ENCODE peak calls at places on chromosomes 1 and 21, in five cellular contexts. K is mucosa of descending colon, F is GM03348, S is NCI-H1092, R is suprapubic skin. T is an unnamed sample.

GRCh38 chr1:54053745-54054437 is 483 bp downstream of the TCEANC2 start:
- DNase-seq in K (no peak), F (peak; percentile 40), S (no peak), R (no peak), T (no peak)

GRCh38 chr1:4584471-4584870 is 69.9 kb upstream of the AJAP1 start:
- DNase-seq in K (no peak), F (no peak), S (no peak), R (no peak), T (no peak)

GRCh38 chr1:91537281-91538069 is 36.8 kb downstream of the CDC7 start:
- DNase-seq in K (no peak), F (peak; percentile 84), S (no peak), R (no peak), T (no peak)

GRCh38 chr1:202105571-202106339 is 17.0 kb upstream of the GPR37L1 start:
- DNase-seq in K (peak; percentile 93), F (peak; percentile 49), S (peak; percentile 53), R (no peak), T (no peak)

GRCh38 chr1:205971082-205971481 is 27.8 kb upstream of the SLC26A9 start:
- DNase-seq in K (no peak), F (no peak), S (no peak), R (peak; percentile 10), T (no peak)

GRCh38 chr1:15323351-15323988 is 76.4 kb downstream of the FHAD1 start:
- DNase-seq in K (peak; percentile 74), F (peak; percentile 87), S (peak; percentile 67), R (peak; percentile 85), T (no peak)

GRCh38 chr1:165248969-165249571 is 107.4 kb downstream of the LMX1A start:
- DNase-seq in K (no peak), F (no peak), S (no peak), R (no peak), T (no peak)

GRCh38 chr1:44239337-44239960 is 26.2 kb downstream of the DMAP1 start:
- DNase-seq in K (no peak), F (peak; percentile 53), S (no peak), R (no peak), T (no peak)

GRCh38 chr1:87814573-87814972 is 485.9 kb downstream of the LMO4 start:
- DNase-seq in K (no peak), F (peak; percentile 56), S (no peak), R (no peak), T (no peak)

GRCh38 chr1:67126111-67126746 is 8.5 kb downstream of the C1orf141 start:
- DNase-seq in K (no peak), F (no peak), S (no peak), R (no peak), T (no peak)

GRCh38 chr21:35503646-35504045 is 454.5 kb upstream of the RUNX1 start:
- DNase-seq in K (no peak), F (peak; percentile 57), S (no peak), R (no peak), T (no peak)

GRCh38 chr1:145706282-145706681 is 886 bp downstream of the PDZK1 start:
- DNase-seq in K (no peak), F (peak; percentile 53), S (no peak), R (no peak), T (peak; percentile 91)

GRCh38 chr1:14377386-14377785 is 221.1 kb upstream of the KAZN start:
- DNase-seq in K (no peak), F (peak; percentile 38), S (no peak), R (no peak), T (no peak)

GRCh38 chr21:44911384-44912157 is 9.1 kb downstream of the ITGB2 start:
- DNase-seq in K (peak; percentile 89), F (no peak), S (peak; percentile 78), R (no peak), T (no peak)

GRCh38 chr1:24021403-24022266 is 41.5 kb upstream of the SRSF10 start:
- DNase-seq in K (no peak), F (no peak), S (no peak), R (no peak), T (no peak)

GRCh38 chr1:159853417-159853816 is 9.0 kb downstream of the VSIG8 start:
- DNase-seq in K (no peak), F (peak; percentile 29), S (no peak), R (no peak), T (no peak)

GRCh38 chr1:180849031-180849775 is 63.5 kb upstream of the KIAA1614 start:
- DNase-seq in K (no peak), F (no peak), S (no peak), R (no peak), T (no peak)

GRCh38 chr1:20644416-20644815 is 11.2 kb downstream of the PINK1 start:
- DNase-seq in K (no peak), F (no peak), S (no peak), R (no peak), T (no peak)

GRCh38 chr1:163174524-163175437 is 27.9 kb downstream of the RGS5 start:
- DNase-seq in K (peak; percentile 29), F (peak; percentile 74), S (peak; percentile 49), R (peak; percentile 65), T (peak; percentile 62)

GRCh38 chr1:77375541-77375940 is 93.7 kb downstream of the AK5 start:
- DNase-seq in K (no peak), F (no peak), S (no peak), R (no peak), T (no peak)

GRCh38 chr1:174247472-174247871 is 88.2 kb downstream of the RABGAP1L start:
- DNase-seq in K (no peak), F (no peak), S (no peak), R (no peak), T (no peak)

GRCh38 chr1:81660286-81660685 is 140.4 kb upstream of the ADGRL2 start:
- DNase-seq in K (no peak), F (peak; percentile 27), S (no peak), R (no peak), T (no peak)

GRCh38 chr1:219661464-219662092 is 48.7 kb upstream of the ZC3H11B start:
- DNase-seq in K (no peak), F (no peak), S (no peak), R (no peak), T (no peak)